ENCODE peak calls at places on chromosomes 1 and 21, in nine cellular contexts. A is K562, Z is upper lobe of left lung, U is heart left ventricle, H is IMR-90, W is right lobe of liver, G is A549, M is GM12878, E is body of pancreas. D is an unnamed sample.
A peak's percentile ranks its signal among the peaks of the same experiment; 100 is the strongest.

GRCh38 chr1:206631085-206631509 is 4.2 kb upstream of the DYRK3 start:
- ATAC-seq in Z (no peak), A (peak; percentile 24), W (no peak), G (peak; percentile 49), H (peak; percentile 10), E (peak; percentile 26), M (peak; percentile 54), U (peak; percentile 51), D (peak; percentile 40)

GRCh38 chr1:56389813-56390539 is 189.4 kb downstream of the PLPP3 start:
- ATAC-seq in M (no peak), W (no peak), E (no peak), G (no peak), U (no peak), A (no peak), Z (no peak), H (peak; percentile 72), D (no peak)

GRCh38 chr1:38538834-38539233 is 320.7 kb downstream of the RRAGC start:
- ATAC-seq in Z (no peak), A (peak; percentile 71), W (no peak), H (no peak), U (no peak), G (no peak), E (no peak), M (no peak), D (no peak)

GRCh38 chr1:53643061-53643880 is 95.7 kb downstream of the GLIS1 start:
- ATAC-seq in U (no peak), G (no peak), W (no peak), Z (no peak), A (no peak), H (no peak), M (no peak), E (no peak), D (no peak)

GRCh38 chr1:171152533-171152932 is 32.6 kb upstream of the FMO2 start:
- ATAC-seq in M (no peak), U (no peak), H (no peak), G (no peak), W (no peak), A (no peak), Z (no peak), E (no peak), D (no peak)

GRCh38 chr1:206693592-206693991 is 8.9 kb downstream of the MAPKAPK2 start:
- ATAC-seq in E (peak; percentile 45), G (no peak), H (no peak), M (no peak), U (peak; percentile 25), A (no peak), W (peak; percentile 43), Z (peak; percentile 59), D (peak; percentile 23)

GRCh38 chr1:194289569-194290266 is 1103.3 kb upstream of the B3GALT2 start:
- ATAC-seq in U (no peak), H (no peak), A (no peak), W (no peak), G (no peak), E (no peak), Z (no peak), M (peak; percentile 92), D (no peak)

GRCh38 chr1:10507111-10507879 is 32.5 kb downstream of the PEX14 start:
- ATAC-seq in M (peak; percentile 74), G (peak; percentile 87), E (peak; percentile 88), W (peak; percentile 78), Z (peak; percentile 88), U (peak; percentile 71), H (peak; percentile 79), A (peak; percentile 83), D (peak; percentile 85)

GRCh38 chr21:43930074-43930847 is 65.2 kb downstream of the AGPAT3 start:
- ATAC-seq in A (peak; percentile 33), Z (no peak), H (no peak), G (no peak), U (no peak), M (peak; percentile 88), E (no peak), W (no peak), D (no peak)
- TF ChIP-seq POLR2A in A (no peak), Z (no peak), H (no peak), G (no peak), U (no peak), M (no peak), E (no peak), W (no peak), D (no peak)

GRCh38 chr1:29119365-29119929 is 4.3 kb downstream of the TMEM200B start:
- ATAC-seq in G (no peak), W (no peak), U (no peak), A (no peak), E (no peak), M (no peak), Z (no peak), H (no peak), D (no peak)

GRCh38 chr1:29121516-29121937 is 2.2 kb downstream of the TMEM200B start:
- ATAC-seq in W (no peak), A (no peak), G (peak; percentile 4), M (peak; percentile 12), Z (no peak), H (no peak), U (no peak), E (no peak), D (no peak)

GRCh38 chr1:29121951-29122661 is 1.6 kb downstream of the TMEM200B start:
- ATAC-seq in Z (peak; percentile 4), W (no peak), G (no peak), H (peak; percentile 5), U (no peak), M (peak; percentile 3), A (no peak), E (no peak), D (peak; percentile 1)

GRCh38 chr1:29120955-29121485 is 2.7 kb downstream of the TMEM200B start:
- ATAC-seq in M (peak; percentile 73), W (peak; percentile 15), G (peak; percentile 78), H (no peak), U (no peak), A (no peak), E (peak; percentile 31), Z (no peak), D (no peak)

DNA sequence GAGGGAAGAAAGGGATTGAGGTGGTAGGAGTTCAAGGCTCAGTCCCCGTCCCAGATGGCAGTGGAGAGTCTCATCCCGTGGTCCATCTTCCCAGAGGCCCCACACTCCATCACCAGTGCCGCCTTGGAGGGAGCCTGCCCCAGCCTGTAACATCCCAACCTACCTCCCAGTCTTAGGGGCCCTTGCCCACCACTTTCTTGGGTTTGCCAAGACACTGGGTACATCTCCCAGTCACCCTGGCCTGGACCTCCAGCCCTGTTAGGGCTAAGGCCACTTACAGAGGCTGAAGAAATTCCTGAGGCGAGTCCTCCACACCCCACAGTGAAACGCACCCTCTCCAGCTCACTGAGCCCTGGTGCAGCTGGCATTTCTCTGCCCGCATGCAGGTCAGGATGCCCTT is 3.3 kb downstream of the TMEM200B start:
- ATAC-seq in Z (no peak), H (no peak), E (no peak), G (no peak), W (no peak), A (no peak), U (no peak), M (no peak), D (no peak)
- H3K4me1 ChIP-seq in Z (peaks cover 37% of the 10 kb centered on the region), H (peaks cover 17% of the 10 kb centered on the region), E (peaks cover 35% of the 10 kb centered on the region), G (no peaks in the 10 kb centered on the region), W (peaks cover 30% of the 10 kb centered on the region), A (peaks cover 5% of the 10 kb centered on the region), U (no peaks in the 10 kb centered on the region), M (no peaks in the 10 kb centered on the region), D (peaks cover 14% of the 10 kb centered on the region)

GRCh38 chr1:33082575-33083112 is 1.7 kb downstream of the AZIN2 start:
- ATAC-seq in H (peak; percentile 7), G (no peak), E (no peak), A (no peak), W (no peak), Z (no peak), M (no peak), U (no peak), D (no peak)

GRCh38 chr1:33080373-33080772 is 580 bp upstream of the AZIN2 start:
- ATAC-seq in M (no peak), Z (no peak), E (no peak), U (no peak), H (no peak), W (no peak), A (no peak), G (no peak), D (no peak)

GRCh38 chr1:33081554-33082305 is 777 bp downstream of the AZIN2 start:
- ATAC-seq in W (no peak), G (peak; percentile 9), A (peak; percentile 2), M (no peak), U (no peak), Z (peak; percentile 60), E (no peak), H (peak; percentile 6), D (peak; percentile 6)

GRCh38 chr1:33078030-33078591 is 2.8 kb upstream of the AZIN2 start:
- ATAC-seq in A (no peak), Z (no peak), E (no peak), M (no peak), W (no peak), G (no peak), H (no peak), U (no peak), D (no peak)

DNA sequence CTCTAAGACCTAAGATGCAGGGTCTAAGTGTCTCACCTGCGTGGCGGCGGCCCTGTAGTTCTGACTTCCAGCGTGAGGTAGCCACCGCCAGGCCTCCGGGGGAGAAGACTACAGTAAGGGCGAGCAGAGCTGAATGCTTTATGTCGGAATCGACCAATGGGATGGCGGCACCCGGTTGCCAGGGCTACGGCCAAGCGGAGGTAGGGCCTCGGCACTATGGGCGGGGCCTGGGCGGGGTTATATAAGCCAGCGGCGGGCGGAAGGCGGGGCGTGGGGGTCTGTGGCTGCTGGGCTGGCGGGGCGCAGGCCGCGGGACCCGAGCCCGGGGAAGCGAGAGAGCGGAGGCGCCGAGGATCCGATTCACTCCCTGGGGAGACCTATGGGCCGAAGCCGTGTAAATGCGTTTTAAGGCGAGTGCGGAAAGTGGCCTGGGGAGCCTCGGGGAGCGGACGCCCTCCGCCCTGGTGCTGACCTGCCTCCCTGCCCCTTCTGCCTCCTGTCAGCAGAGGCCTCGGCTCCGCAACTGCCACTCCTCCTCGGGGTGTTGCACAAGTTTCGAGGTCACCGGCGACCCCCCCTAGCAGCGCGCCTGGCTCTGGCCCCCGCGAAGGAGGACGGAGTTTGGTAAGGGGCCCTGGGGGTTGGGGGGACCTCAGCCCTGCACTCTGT is at the start of gene AZIN2:
- ATAC-seq in H (peak; percentile 97), U (peak; percentile 93), Z (peak; percentile 98), M (peak; percentile 100), G (peak; percentile 100), E (peak; percentile 100), W (peak; percentile 99), A (peak; percentile 99), D (peak; percentile 99)
- TF ChIP-seq POLR2A in H (peak; percentile 83), U (peak; percentile 62), Z (peak; percentile 60), M (peak; percentile 84), G (peak; percentile 87), E (peak; percentile 73), W (peak; percentile 79), A (peak; percentile 61), D (peak; percentile 34)

DNA sequence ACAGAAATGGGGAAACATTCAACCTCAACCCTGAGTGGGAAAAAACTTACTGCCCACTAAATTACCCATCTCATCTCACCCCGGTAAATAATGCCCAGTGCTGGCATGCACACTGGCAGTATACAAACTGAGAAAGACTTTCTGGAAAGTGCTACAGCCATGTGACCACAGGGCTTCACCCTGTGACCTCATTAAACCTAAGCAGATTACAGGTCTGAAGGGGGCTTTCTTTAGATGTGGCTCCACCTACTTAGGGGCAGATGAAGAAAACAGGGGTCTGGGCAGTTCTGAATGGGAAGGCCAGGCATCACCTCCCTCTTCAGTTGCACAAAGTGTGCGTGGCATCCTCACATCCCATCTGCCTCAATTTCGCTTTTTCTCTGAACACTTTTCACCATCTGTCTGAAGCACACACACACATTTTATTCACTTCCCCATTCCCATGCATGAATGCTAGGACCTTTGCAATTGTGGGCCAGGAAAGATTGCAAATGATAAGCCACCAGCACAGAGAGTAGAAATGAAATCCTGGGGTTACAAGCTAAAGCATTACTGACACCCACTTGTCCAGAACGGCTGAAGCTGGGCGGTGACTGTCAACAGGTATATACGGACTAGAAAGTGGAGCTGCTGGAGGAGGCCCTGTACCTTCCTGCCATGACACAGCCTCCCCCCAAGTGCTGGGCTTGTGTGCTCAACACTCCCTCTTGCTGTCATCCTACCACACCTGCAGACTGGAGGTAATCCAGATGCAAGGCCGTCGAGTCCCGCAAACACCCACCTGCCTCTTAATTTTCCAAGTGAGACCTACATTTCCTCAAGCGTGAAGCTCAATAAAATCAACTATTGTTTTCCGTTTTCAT is 2.7 kb downstream of the NADK start:
- ATAC-seq in M (peak; percentile 16), W (peak; percentile 5), A (no peak), Z (no peak), H (no peak), U (no peak), E (no peak), G (no peak), D (no peak)
- H3K4me1 ChIP-seq in M (peaks cover 27% of the 10 kb centered on the region), W (peaks cover 38% of the 10 kb centered on the region), A (peaks cover 39% of the 10 kb centered on the region), Z (peaks cover 52% of the 10 kb centered on the region), H (peaks cover 16% of the 10 kb centered on the region), U (no peaks in the 10 kb centered on the region), E (peaks cover 58% of the 10 kb centered on the region), G (peaks cover 24% of the 10 kb centered on the region), D (peaks cover 3% of the 10 kb centered on the region)

D was measured in gastroesophageal sphincter.